ENCODE peak calls at places on chromosomes 13 and 19, in four cellular contexts. Q is A549, V is HepG2, O is K562. X is an unnamed sample.

GRCh38 chr13:61045197-61045596 is 370.5 kb downstream of the PCDH20 start:
- DNase-seq in O (no peak), V (no peak), Q (no peak), X (no peak)

GRCh38 chr19:4369888-4370260 is 26.5 kb downstream of the MPND start:
- DNase-seq in V (no peak), O (no peak), Q (no peak), X (peak; percentile 65)

GRCh38 chr13:113220877-113221276 is 11.5 kb downstream of the CUL4A start:
- DNase-seq in O (no peak), Q (peak; percentile 19), V (no peak), X (peak; percentile 22)

GRCh38 chr19:3570619-3571018 is 2.1 kb upstream of the HMG20B start:
- DNase-seq in O (no peak), V (peak; percentile 67), Q (no peak), X (no peak)

GRCh38 chr13:66657165-66657895 is 572.8 kb downstream of the PCDH9 start:
- DNase-seq in Q (peak; percentile 98), O (no peak), V (peak; percentile 11), X (peak; percentile 8)

GRCh38 chr19:12526542-12526941 is 24.7 kb downstream of the ZNF564 start:
- DNase-seq in V (no peak), O (no peak), Q (no peak), X (no peak)

GRCh38 chr13:113758651-113759524 is at the start of gene TMEM255B:
- DNase-seq in O (peak; percentile 92), V (no peak), Q (peak; percentile 39), X (peak; percentile 83)

GRCh38 chr19:51089786-51090185 is 7.1 kb upstream of the KLK14 start:
- DNase-seq in Q (no peak), O (no peak), V (no peak), X (no peak)

GRCh38 chr13:72507394-72508199 is 219.8 kb downstream of the MZT1 start:
- DNase-seq in O (no peak), V (no peak), Q (no peak), X (no peak)

GRCh38 chr13:47004552-47004951 is 107.7 kb upstream of the HTR2A start:
- DNase-seq in O (no peak), Q (no peak), V (no peak), X (no peak)
- TF ChIP-seq JUNB in O (no peak), Q (no peak), V (no peak), X (no peak)

GRCh38 chr19:704447-704741 is 4.3 kb upstream of the PALM start:
- DNase-seq in Q (no peak), O (no peak), V (no peak), X (no peak)

GRCh38 chr19:703651-704446 is 4.9 kb upstream of the PALM start:
- DNase-seq in V (peak; percentile 90), O (peak; percentile 95), Q (peak; percentile 85), X (peak; percentile 96)

GRCh38 chr19:708154-709141 is at the start of gene PALM:
- DNase-seq in V (peak; percentile 39), O (peak; percentile 82), Q (no peak), X (peak; percentile 75)

GRCh38 chr19:703329-703650 is 5.4 kb upstream of the PALM start:
- DNase-seq in Q (no peak), O (no peak), V (no peak), X (no peak)
- H3K4me3 ChIP-seq in Q (peak overlapping the region; percentile 34), O (peak overlapping the region; percentile 46), V (peak overlapping the region; percentile 76), X (peak overlapping the region; percentile 44)

DNA sequence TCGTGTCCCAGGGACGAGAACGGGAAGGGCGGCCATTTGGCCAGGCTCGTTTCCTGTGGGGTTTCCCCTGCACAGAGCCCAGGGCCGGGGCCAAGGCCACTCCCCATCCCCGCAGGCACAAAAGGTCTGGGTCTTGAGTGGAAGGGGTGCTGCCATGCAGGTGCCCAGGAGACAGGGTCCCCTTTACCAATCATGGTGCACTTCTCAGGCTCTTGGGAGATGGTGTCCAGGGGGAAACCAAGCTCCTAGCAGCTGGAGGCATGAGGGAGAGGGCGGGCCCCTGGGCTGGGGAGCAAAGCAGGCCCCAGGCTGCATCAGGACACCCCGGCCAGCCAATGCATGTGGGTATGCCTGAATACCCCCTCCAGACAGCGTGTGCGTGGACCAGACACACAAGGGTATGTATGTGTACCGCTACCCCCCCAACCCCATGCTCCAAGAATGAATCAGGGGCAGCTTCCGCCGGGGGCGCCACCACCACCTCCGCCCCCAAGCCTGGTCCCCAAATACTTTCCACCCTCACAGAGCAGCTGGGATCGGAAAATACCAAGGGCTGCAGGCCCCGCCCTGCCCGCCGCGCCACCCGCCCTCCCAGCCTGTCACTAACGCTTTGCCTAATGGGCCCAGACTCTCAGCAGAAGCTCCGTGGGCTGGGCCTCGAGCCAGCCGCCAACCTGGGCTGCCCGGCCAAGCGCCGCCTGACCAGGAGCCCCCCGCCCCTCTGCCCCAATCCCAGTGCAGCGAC is 37.6 kb upstream of the NANOS3 start:
- DNase-seq in V (no peak), Q (peak; percentile 57), O (peak; percentile 71), X (peak; percentile 78)
- TF ChIP-seq JUNB in V (no peak), Q (no peak), O (no peak), X (no peak)

DNA sequence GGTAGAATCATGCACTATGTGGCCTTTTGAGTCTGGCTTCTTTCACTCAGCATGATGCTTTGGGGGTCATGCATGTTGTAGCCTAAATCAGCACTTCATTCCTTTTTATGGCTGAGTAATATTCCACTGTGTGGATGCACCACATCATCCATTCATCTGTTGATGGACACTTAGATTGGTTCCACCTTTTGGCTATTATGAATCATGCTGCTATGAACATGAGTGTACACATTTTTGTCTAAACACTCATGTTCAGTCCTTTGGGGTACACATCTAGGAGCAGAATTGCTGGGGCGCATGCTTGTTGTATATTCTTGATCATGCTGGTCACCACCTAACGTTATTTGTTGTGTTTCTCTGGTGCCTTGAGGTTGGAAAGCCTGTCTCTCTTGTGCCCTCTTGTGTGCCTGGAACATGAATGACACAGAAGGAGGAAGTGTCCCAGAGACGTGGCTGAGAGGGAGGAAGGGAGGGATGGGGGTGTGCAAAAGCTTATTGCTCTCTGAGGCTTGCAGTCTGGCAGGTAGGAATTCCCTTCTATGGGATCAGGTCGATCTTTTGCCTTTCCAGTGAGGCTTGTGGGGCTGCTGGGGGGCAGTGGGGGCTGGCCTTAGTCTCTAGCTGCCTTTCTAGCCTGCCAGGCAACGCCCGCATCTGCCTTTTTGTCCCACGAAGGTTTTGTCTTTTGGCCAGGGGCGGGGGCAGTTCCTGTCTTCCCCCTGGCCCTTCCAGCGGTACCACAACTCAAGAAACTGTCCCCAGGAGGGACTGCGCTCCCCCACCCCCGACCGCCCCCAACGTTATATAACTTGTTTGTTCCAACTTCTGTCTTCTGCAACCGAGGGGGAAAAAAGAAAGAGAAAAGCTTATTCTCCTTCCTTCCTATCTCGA is 7.6 kb downstream of the KLHL26 start:
- DNase-seq in O (no peak), V (no peak), Q (no peak), X (no peak)
- H3K4me3 ChIP-seq in O (no peak overlapping the region), V (no peak overlapping the region), Q (no peak overlapping the region), X (no peak overlapping the region)

GRCh38 chr13:37918116-37919100 is 48.8 kb upstream of the TRPC4 start:
- DNase-seq in Q (no peak), O (no peak), V (no peak), X (peak; percentile 40)

GRCh38 chr13:37923236-37923635 is 53.7 kb upstream of the TRPC4 start:
- DNase-seq in V (no peak), O (no peak), Q (no peak), X (no peak)

GRCh38 chr13:37914781-37915391 is 45.3 kb upstream of the TRPC4 start:
- DNase-seq in O (no peak), V (no peak), Q (no peak), X (peak; percentile 31)

GRCh38 chr13:37919329-37919880 is 49.8 kb upstream of the TRPC4 start:
- DNase-seq in V (no peak), O (no peak), Q (no peak), X (no peak)
- TF ChIP-seq JUNB in V (no peak), O (no peak), Q (no peak), X (no peak)

GRCh38 chr13:112132142-112132541 is 65.2 kb downstream of the SOX1 start:
- DNase-seq in V (no peak), O (no peak), Q (no peak), X (no peak)

GRCh38 chr13:112131740-112132113 is 64.8 kb downstream of the SOX1 start:
- DNase-seq in O (no peak), V (no peak), Q (no peak), X (no peak)

GRCh38 chr13:112134150-112135075 is 67.5 kb downstream of the SOX1 start:
- DNase-seq in V (no peak), O (peak; percentile 17), Q (no peak), X (no peak)

GRCh38 chr13:112132619-112133018 is 65.7 kb downstream of the SOX1 start:
- DNase-seq in V (no peak), Q (no peak), O (no peak), X (no peak)

DNA sequence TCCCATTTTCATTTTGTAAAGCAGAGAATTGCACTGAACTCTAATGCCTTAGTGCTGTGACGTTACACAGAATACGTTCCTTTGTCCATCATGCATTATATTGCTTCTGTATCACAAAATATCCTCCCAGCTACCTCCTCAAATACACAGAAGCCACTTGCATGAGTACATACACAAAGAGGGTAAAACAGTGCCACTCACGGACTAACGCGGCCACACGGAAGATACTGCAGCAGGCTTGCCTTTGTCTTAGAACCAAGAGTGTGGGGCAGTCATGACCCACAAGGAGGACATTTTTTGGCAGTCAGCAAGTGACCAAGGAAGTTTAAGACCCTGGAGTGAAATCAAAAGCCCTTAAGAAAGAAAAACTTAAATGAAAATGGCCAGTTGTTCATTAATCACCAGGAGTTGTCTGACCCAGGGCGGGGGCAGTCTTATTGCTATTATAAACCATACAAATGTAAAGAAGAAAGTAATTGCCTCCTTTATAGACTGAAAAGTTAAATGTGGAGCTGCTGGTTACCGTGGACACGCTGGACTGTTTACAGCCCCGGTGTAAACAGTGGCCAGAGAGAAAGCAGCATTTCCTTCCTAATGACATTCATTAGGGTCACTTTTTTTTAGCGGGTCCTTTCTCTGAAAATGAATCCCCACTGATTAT is 66.7 kb downstream of the SOX1 start:
- DNase-seq in V (no peak), O (no peak), Q (no peak), X (no peak)
- H3K4me3 ChIP-seq in V (no peak overlapping the region), O (no peak overlapping the region), Q (no peak overlapping the region), X (no peak overlapping the region)

GRCh38 chr19:46902402-46902766 is 41.6 kb downstream of the ARHGAP35 start:
- DNase-seq in Q (no peak), V (no peak), O (no peak), X (peak; percentile 40)

GRCh38 chr19:46901701-46902401 is 41.1 kb downstream of the ARHGAP35 start:
- DNase-seq in Q (no peak), V (no peak), O (no peak), X (no peak)

GRCh38 chr19:46898731-46899130 is 37.9 kb downstream of the ARHGAP35 start:
- DNase-seq in Q (no peak), O (no peak), V (no peak), X (peak; percentile 33)

GRCh38 chr19:46903458-46903857 is 42.7 kb downstream of the ARHGAP35 start:
- DNase-seq in V (no peak), O (no peak), Q (no peak), X (no peak)

GRCh38 chr19:46900341-46900740 is 39.5 kb downstream of the ARHGAP35 start:
- DNase-seq in O (no peak), Q (no peak), V (no peak), X (no peak)
- TF ChIP-seq JUNB in O (no peak), Q (no peak), V (no peak), X (no peak)